ENCODE peak calls at places on chromosomes 5 and 9, in ten cellular contexts. C, H, I, Y, A, O, T, N, U and W are unnamed samples. For H3K9me3, the result is how much of the 10 kb centered on the place peaks cover.

GRCh38 chr5:93850311-93850710 is 108.9 kb upstream of the POU5F2 start:
- DNase-seq in C (no peak), H (no peak), I (no peak), Y (no peak), A (no peak), O (no peak), T (no peak), N (no peak), U (no peak), W (no peak)

GRCh38 chr5:52685621-52686370 is 101.9 kb upstream of the ITGA1 start:
- DNase-seq in C (no peak), H (no peak), I (no peak), Y (no peak), A (no peak), O (no peak), T (no peak), N (no peak), U (no peak), W (peak)

GRCh38 chr9:129411501-129412175 is 209.3 kb downstream of the C9orf50 start:
- DNase-seq in C (no peak), H (no peak), I (no peak), Y (no peak), A (no peak), O (no peak), T (no peak), N (peak), U (no peak), W (no peak)

GRCh38 chr9:110116543-110116885 is 91.4 kb downstream of the C9orf152 start:
- DNase-seq in C (no peak), H (no peak), I (no peak), Y (no peak), A (no peak), O (no peak), T (peak), N (no peak), U (no peak), W (no peak)

GRCh38 chr9:20114974-20115373 is 326.1 kb upstream of the SLC24A2 start:
- DNase-seq in C (no peak), H (no peak), I (no peak), Y (no peak), A (no peak), O (no peak), T (no peak), N (no peak), U (no peak), W (no peak)

GRCh38 chr9:16705121-16705604 is 165.3 kb downstream of the BNC2 start:
- DNase-seq in C (peak), H (peak), I (peak), Y (peak), A (no peak), O (peak), T (peak), N (peak), U (peak), W (no peak)

GRCh38 chr5:157903117-157903450 is 44.1 kb upstream of the CLINT1 start:
- DNase-seq in C (no peak), H (no peak), I (no peak), Y (no peak), A (no peak), O (no peak), T (no peak), N (no peak), U (no peak), W (no peak)

GRCh38 chr9:79687131-79687447 is 115.3 kb downstream of the TLE4 start:
- DNase-seq in C (no peak), H (no peak), I (no peak), Y (no peak), A (peak), O (no peak), T (no peak), N (no peak), U (no peak), W (peak)

GRCh38 chr5:135304352-135305221 is 94.4 kb downstream of the MACROH2A1 start:
- DNase-seq in C (peak), H (no peak), I (no peak), Y (no peak), A (no peak), O (peak), T (no peak), N (no peak), U (no peak), W (no peak)

GRCh38 chr9:92609142-92609500 is 60.8 kb downstream of the IPPK start:
- DNase-seq in C (no peak), H (no peak), I (no peak), Y (no peak), A (no peak), O (no peak), T (no peak), N (peak), U (no peak), W (no peak)

GRCh38 chr9:87594218-87594617 is 96.6 kb downstream of the DAPK1 start:
- DNase-seq in C (no peak), H (no peak), I (no peak), Y (no peak), A (no peak), O (no peak), T (no peak), N (no peak), U (no peak), W (no peak)

GRCh38 chr5:178441486-178442270 is 148.5 kb downstream of the COL23A1 start:
- DNase-seq in C (no peak), H (peak), I (no peak), Y (no peak), A (no peak), O (no peak), T (no peak), N (no peak), U (no peak), W (no peak)

GRCh38 chr5:83167506-83167905 is 90.2 kb downstream of the XRCC4 start:
- DNase-seq in C (no peak), H (no peak), I (no peak), Y (no peak), A (no peak), O (no peak), T (no peak), N (no peak), U (no peak), W (no peak)

GRCh38 chr5:83540105-83540504 is 68.6 kb downstream of the VCAN start:
- DNase-seq in C (no peak), H (no peak), I (no peak), Y (no peak), A (no peak), O (peak), T (no peak), N (peak), U (no peak), W (no peak)

GRCh38 chr5:170273968-170274710 is 23.4 kb downstream of the LCP2 start:
- DNase-seq in C (no peak), H (no peak), I (no peak), Y (no peak), A (peak), O (no peak), T (no peak), N (peak), U (no peak), W (peak)

GRCh38 chr5:125668904-125669303 is 754.3 kb upstream of the GRAMD2B start:
- DNase-seq in C (no peak), H (no peak), I (no peak), Y (peak), A (no peak), O (no peak), T (no peak), N (no peak), U (no peak), W (peak)

GRCh38 chr9:134971196-134971595 is 53.5 kb upstream of the FCN1 start:
- DNase-seq in C (no peak), H (peak), I (no peak), Y (no peak), A (no peak), O (no peak), T (no peak), N (no peak), U (no peak), W (no peak)

GRCh38 chr5:132225165-132226032 is 2.3 kb downstream of the P4HA2 start:
- DNase-seq in C (no peak), H (peak), I (peak), Y (peak), A (peak), O (peak), T (no peak), N (peak), U (peak), W (peak)

GRCh38 chr5:138972230-138972629 is 97.1 kb upstream of the LRRTM2 start:
- DNase-seq in C (no peak), H (peak), I (no peak), Y (no peak), A (no peak), O (no peak), T (no peak), N (no peak), U (no peak), W (no peak)

GRCh38 chr5:138972836-138973235 is 97.7 kb upstream of the LRRTM2 start:
- DNase-seq in C (no peak), H (peak), I (no peak), Y (no peak), A (no peak), O (no peak), T (no peak), N (no peak), U (no peak), W (no peak)

GRCh38 chr5:138975098-138975847 is 100.1 kb upstream of the LRRTM2 start:
- DNase-seq in C (no peak), H (no peak), I (peak), Y (peak), A (no peak), O (peak), T (peak), N (peak), U (no peak), W (no peak)

GRCh38 chr5:138978085-138978484 is 103.0 kb upstream of the LRRTM2 start:
- DNase-seq in C (no peak), H (no peak), I (no peak), Y (no peak), A (no peak), O (no peak), T (no peak), N (no peak), U (no peak), W (no peak)

GRCh38 chr5:138974227-138975063 is 99.3 kb upstream of the LRRTM2 start:
- DNase-seq in C (no peak), H (peak), I (peak), Y (no peak), A (no peak), O (peak), T (no peak), N (peak), U (no peak), W (no peak)
- H3K27ac ChIP-seq in C (peak), H (peak), I (peak), Y (peak), A (no peak), O (peak), T (peak), N (peak), U (peak), W (peak)

DNA sequence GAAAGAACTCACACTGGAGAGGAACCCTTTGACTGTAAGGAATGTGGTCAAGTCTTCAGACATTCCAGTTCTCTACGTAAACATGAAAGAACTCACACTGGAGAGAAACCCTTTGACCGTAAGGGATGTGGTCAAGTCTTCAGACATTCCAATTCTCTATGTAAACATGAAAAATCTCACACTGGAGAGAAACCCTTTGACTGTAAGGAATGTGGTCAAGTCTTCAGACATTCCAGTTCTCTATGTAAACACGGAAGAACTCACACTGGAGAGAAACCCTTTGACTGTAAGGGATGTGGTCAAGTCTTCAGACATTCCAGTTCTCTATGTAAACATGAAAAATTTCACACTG is 32.6 kb downstream of the MAPK9 start:
- DNase-seq in C (no peak), H (no peak), I (no peak), Y (no peak), A (no peak), O (no peak), T (no peak), N (no peak), U (no peak), W (no peak)
- H3K9me3 ChIP-seq in C (under half), H (under half), I (half or more), Y (half or more), A (under half), O (under half), T (under half), N (under half), U (half or more), W (under half)

GRCh38 chr5:97183930-97184213 is 825 bp upstream of the RIOK2 start:
- DNase-seq in C (no peak), H (no peak), I (no peak), Y (no peak), A (no peak), O (no peak), T (no peak), N (no peak), U (no peak), W (peak)
- H3K4me3 ChIP-seq in C (no peak), H (peak), I (peak), Y (peak), A (peak), O (peak), T (peak), N (peak), U (peak), W (peak)

DNA sequence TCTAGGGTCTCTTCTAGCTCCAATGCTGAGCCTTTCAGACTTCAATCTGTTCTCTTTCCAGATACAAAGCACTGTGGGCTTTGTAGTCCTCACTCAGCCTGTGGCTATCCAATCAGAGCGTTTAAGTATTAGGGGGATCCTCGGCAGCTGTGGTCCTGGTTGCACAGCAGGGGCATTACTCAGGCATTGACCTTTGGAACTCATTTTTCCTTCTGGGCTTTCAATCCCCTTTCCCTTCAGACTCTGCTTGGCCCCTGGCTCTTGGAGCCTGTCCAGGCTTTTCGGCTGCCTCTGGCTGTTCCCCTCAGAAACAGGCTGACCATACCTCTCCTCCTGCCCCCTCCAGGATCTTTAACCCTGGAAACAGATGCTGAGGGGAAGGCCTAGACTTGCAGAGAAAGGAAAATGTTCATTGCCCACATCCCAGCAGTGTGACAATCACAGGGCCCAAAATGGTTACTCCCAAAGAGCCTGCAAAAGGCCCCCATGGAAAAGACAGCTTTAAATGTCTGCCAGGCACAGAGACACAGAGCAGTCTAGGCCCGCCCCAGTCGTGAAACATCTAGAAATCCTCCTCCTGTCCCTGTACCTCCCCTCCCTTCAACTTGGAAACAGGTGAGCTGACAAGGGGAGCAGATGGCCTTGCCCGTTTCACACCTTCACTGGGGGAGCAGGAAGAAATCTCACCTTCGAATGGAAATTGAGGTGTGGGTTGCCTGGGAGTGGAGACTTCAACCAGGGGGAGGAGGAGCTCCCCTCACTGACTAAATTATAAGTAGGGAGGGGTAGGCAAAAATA is 13.7 kb downstream of the C1QTNF2 start:
- DNase-seq in C (no peak), H (no peak), I (no peak), Y (no peak), A (no peak), O (no peak), T (no peak), N (no peak), U (no peak), W (no peak)
- H3K27ac ChIP-seq in C (no peak), H (peak), I (peak), Y (no peak), A (no peak), O (no peak), T (peak), N (peak), U (no peak), W (peak)

GRCh38 chr9:99922711-99923030 is 16.2 kb downstream of the STX17 start:
- DNase-seq in C (no peak), H (no peak), I (no peak), Y (no peak), A (no peak), O (no peak), T (no peak), N (no peak), U (no peak), W (no peak)
- H3K9me3 ChIP-seq in C (under half), H (under half), I (under half), Y (under half), A (under half), O (under half), T (under half), N (under half), U (under half), W (under half)

GRCh38 chr9:97737429-97737828 is 40.3 kb upstream of the XPA start:
- DNase-seq in C (peak), H (no peak), I (no peak), Y (no peak), A (no peak), O (no peak), T (no peak), N (no peak), U (no peak), W (no peak)

GRCh38 chr9:97744710-97745708 is 47.9 kb upstream of the XPA start:
- DNase-seq in C (peak), H (no peak), I (no peak), Y (no peak), A (no peak), O (no peak), T (no peak), N (no peak), U (no peak), W (no peak)

GRCh38 chr9:97742545-97742944 is 45.4 kb upstream of the XPA start:
- DNase-seq in C (no peak), H (no peak), I (no peak), Y (no peak), A (no peak), O (no peak), T (no peak), N (no peak), U (no peak), W (peak)

GRCh38 chr9:97740848-97741821 is 44.0 kb upstream of the XPA start:
- DNase-seq in C (peak), H (peak), I (peak), Y (peak), A (peak), O (peak), T (no peak), N (peak), U (peak), W (peak)

DNA sequence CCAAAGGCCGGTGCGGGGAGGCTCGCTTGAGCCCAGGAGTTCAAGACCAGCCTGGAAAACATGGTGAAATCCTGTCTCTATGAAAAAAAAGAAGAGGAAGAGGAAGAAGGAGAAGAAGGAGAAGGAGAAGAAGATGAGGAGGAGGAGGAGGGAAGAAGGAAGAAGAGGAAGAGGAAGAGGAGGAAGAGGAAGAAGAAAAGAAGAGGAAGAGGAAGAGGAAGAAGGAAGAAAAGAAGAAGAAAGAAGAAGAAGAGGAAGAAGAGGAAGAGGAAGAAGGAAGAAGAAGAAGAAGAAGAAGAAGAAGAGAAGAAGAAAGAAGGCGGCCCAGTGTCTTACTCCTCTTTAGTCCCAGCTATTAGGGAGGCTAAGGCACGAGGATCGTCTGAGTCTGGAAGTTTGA is 44.8 kb upstream of the XPA start:
- DNase-seq in C (no peak), H (no peak), I (no peak), Y (no peak), A (no peak), O (no peak), T (no peak), N (no peak), U (no peak), W (no peak)
- H3K4me3 ChIP-seq in C (no peak), H (no peak), I (no peak), Y (no peak), A (no peak), O (no peak), T (peak), N (no peak), U (no peak), W (no peak)

GRCh38 chr5:41747708-41748107 is 122.5 kb downstream of the OXCT1 start:
- DNase-seq in C (no peak), H (no peak), I (no peak), Y (no peak), A (no peak), O (no peak), T (no peak), N (no peak), U (no peak), W (no peak)
- H3K27ac ChIP-seq in C (no peak), H (no peak), I (no peak), Y (no peak), A (no peak), O (no peak), T (no peak), N (no peak), U (no peak), W (no peak)

DNA sequence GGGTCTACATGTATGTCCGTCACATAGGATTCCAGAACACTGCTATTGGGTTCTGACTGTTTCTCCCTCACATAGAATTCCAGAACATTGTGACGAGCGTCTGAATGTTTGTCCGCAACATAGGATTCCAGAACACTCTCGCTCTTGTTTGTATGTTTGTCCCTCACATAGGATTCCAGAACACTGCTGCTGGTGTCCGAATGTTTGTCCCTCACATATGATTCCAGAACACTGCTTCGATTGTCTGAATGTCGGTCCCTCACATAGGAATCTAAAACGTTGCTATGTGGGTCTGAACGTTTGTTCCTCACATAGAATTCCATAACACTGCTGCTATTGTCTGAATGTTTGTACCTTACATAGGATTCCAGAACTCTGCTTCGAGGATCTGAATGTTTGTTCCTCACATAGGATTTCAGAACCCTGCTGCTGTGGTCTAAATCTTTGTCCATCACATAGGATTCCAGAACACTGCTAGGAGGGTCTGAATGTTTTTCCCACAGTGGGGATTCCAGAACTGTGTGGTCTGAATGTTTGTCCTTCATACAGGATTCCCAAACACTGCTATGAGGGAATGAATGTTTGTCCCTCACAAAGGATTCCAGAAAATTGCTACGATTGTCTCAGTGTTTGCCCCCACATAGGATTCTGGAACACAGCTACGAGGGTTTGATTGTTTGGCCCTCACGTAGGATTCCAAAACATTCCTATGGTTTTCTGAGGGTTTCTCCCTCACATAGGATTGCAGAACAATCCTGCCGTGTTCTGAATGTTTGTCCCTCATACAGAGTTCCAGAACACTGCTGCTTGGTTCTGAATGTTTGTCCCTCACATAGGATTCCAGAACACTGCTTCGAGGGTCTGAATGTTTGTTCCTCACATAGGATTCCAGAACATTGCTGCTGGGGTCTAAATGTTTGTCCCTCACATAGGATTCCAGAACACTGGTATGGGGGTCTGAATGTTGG is 220.5 kb downstream of the FOXD4L6 start:
- DNase-seq in C (no peak), H (no peak), I (no peak), Y (no peak), A (no peak), O (no peak), T (no peak), N (no peak), U (no peak), W (no peak)
- H3K9me3 ChIP-seq in C (under half), H (half or more), I (half or more), Y (half or more), A (under half), O (under half), T (half or more), N (under half), U (half or more), W (under half)